ENCODE peak calls at places on chromosomes 16 and 17, in six cellular contexts. X is adrenal gland; L is Peyer's patch; A is CD4-positive, CD25-positive, alpha-beta regulatory T cell; O is ascending aorta; T is OCI-LY7. F is an unnamed sample.

GRCh38 chr17:39508987-39509386 is 47.7 kb downstream of the CDK12 start:
- DNase-seq in A (no peak), X (no peak), L (no peak), O (no peak), T (no peak), F (no peak)

GRCh38 chr17:27525836-27526235 is 69.6 kb downstream of the KSR1 start:
- DNase-seq in L (no peak), A (no peak), O (no peak), T (no peak), X (no peak), F (no peak)

GRCh38 chr17:46950615-46950996 is 27.6 kb downstream of the GOSR2 start:
- DNase-seq in X (no peak), L (no peak), A (no peak), O (no peak), T (no peak), F (no peak)

GRCh38 chr17:48352630-48353029 is 77.4 kb downstream of the SKAP1 start:
- DNase-seq in L (no peak), X (no peak), O (no peak), T (no peak), A (no peak), F (no peak)

GRCh38 chr16:14244344-14245010 is 173.4 kb downstream of the MRTFB start:
- DNase-seq in O (no peak), L (no peak), X (no peak), T (no peak), A (no peak), F (no peak)

GRCh38 chr17:54969658-54970572 is 1.4 kb downstream of the STXBP4 start:
- DNase-seq in A (no peak), L (no peak), O (no peak), T (no peak), X (no peak), F (no peak)

GRCh38 chr16:11556945-11557720 is 29.6 kb downstream of the LITAF start:
- DNase-seq in O (no peak), T (no peak), A (no peak), X (no peak), L (no peak), F (no peak)

GRCh38 chr17:53058031-53058430 is 764.7 kb upstream of the KIF2B start:
- DNase-seq in O (no peak), T (no peak), A (no peak), X (no peak), L (no peak), F (peak; percentile 77)

GRCh38 chr16:89256651-89257254 is 39.2 kb downstream of the ZNF778 start:
- DNase-seq in L (no peak), X (peak; percentile 66), O (no peak), A (peak; percentile 62), T (no peak), F (no peak)

GRCh38 chr16:89332248-89333245 is 115.0 kb downstream of the ZNF778 start:
- DNase-seq in X (no peak), L (no peak), T (peak; percentile 66), A (no peak), O (no peak), F (no peak)

GRCh38 chr16:30741461-30741914 is 6.7 kb upstream of the PHKG2 start:
- DNase-seq in T (no peak), O (no peak), L (no peak), A (no peak), X (peak; percentile 88), F (no peak)

GRCh38 chr16:64910351-64910750 is 211.5 kb downstream of the CDH11 start:
- DNase-seq in A (no peak), T (no peak), X (peak; percentile 33), L (no peak), O (no peak), F (peak; percentile 97)

GRCh38 chr17:78224226-78225087 is 7.0 kb upstream of the TMEM235 start:
- DNase-seq in L (no peak), T (no peak), O (no peak), A (no peak), X (no peak), F (no peak)

GRCh38 chr17:64411999-64412771 is 21.5 kb upstream of the PECAM1 start:
- DNase-seq in A (no peak), L (peak; percentile 75), X (peak; percentile 56), O (no peak), T (peak; percentile 92), F (no peak)

GRCh38 chr16:73713301-73713700 is 583.3 kb upstream of the PSMD7 start:
- DNase-seq in A (no peak), X (no peak), T (no peak), O (no peak), L (no peak), F (no peak)

GRCh38 chr16:85490971-85491771 is 122.0 kb upstream of the GSE1 start:
- DNase-seq in L (peak; percentile 23), A (no peak), X (no peak), T (peak; percentile 70), O (no peak), F (no peak)

GRCh38 chr16:70709457-70709856 is 23.6 kb upstream of the MTSS2 start:
- DNase-seq in A (no peak), X (no peak), O (no peak), T (no peak), L (no peak), F (no peak)

GRCh38 chr17:700504-701094 is 14.0 kb downstream of the VPS53 start:
- DNase-seq in L (no peak), A (no peak), X (no peak), T (peak; percentile 52), O (no peak), F (no peak)

GRCh38 chr16:80663078-80663477 is 122.3 kb downstream of the DYNLRB2 start:
- DNase-seq in T (peak; percentile 27), A (no peak), O (no peak), X (no peak), L (no peak), F (no peak)

GRCh38 chr16:67533024-67533560 is 4.5 kb downstream of the RIPOR1 start:
- DNase-seq in A (no peak), T (no peak), L (no peak), O (no peak), X (no peak), F (no peak)

GRCh38 chr17:1779571-1780074 is 17.8 kb downstream of the SERPINF1 start:
- DNase-seq in L (peak; percentile 33), O (no peak), T (no peak), A (no peak), X (peak; percentile 57), F (peak; percentile 83)

GRCh38 chr16:68450741-68451140 is 2.4 kb upstream of the SMPD3 start:
- DNase-seq in O (no peak), L (no peak), A (no peak), T (no peak), X (no peak), F (no peak)

GRCh38 chr17:68377771-68378201 is 79.5 kb downstream of the WIPI1 start:
- DNase-seq in T (no peak), X (no peak), A (no peak), O (no peak), L (no peak), F (no peak)

GRCh38 chr17:78838574-78839005 is 2.0 kb downstream of the USP36 start:
- DNase-seq in A (no peak), L (no peak), T (no peak), X (no peak), O (no peak), F (no peak)

GRCh38 chr17:77881545-77881944 is 77.0 kb upstream of the TNRC6C start:
- DNase-seq in T (peak; percentile 95), L (peak; percentile 91), X (peak; percentile 74), O (peak; percentile 43), A (peak; percentile 58), F (peak; percentile 94)

GRCh38 chr16:64808474-64808873 is 313.4 kb downstream of the CDH11 start:
- DNase-seq in O (no peak), L (no peak), X (no peak), A (no peak), T (no peak), F (peak; percentile 84)

GRCh38 chr17:3748576-3748975 is 24.9 kb downstream of the HASPIN start:
- DNase-seq in O (no peak), L (no peak), A (no peak), T (no peak), X (no peak), F (no peak)

GRCh38 chr16:88337021-88337420 is 45.7 kb upstream of the ZNF469 start:
- DNase-seq in T (no peak), O (no peak), X (no peak), A (no peak), L (no peak), F (no peak)

GRCh38 chr17:1766382-1767135 is 4.7 kb downstream of the SERPINF1 start:
- DNase-seq in O (no peak), T (no peak), X (no peak), L (no peak), A (no peak), F (no peak)

GRCh38 chr17:65431116-65431515 is 130.3 kb downstream of the AXIN2 start:
- DNase-seq in A (no peak), O (no peak), X (no peak), L (no peak), T (no peak), F (peak; percentile 17)

GRCh38 chr16:65576631-65577030 is 454.8 kb upstream of the CDH11 start:
- DNase-seq in L (no peak), X (no peak), A (no peak), O (no peak), T (peak; percentile 3), F (peak; percentile 49)

GRCh38 chr17:18278867-18279266 is 18.4 kb downstream of the MIEF2 start:
- DNase-seq in X (no peak), L (no peak), A (no peak), O (no peak), T (no peak), F (no peak)

GRCh38 chr16:27579086-27579980 is 29.4 kb downstream of the KATNIP start:
- DNase-seq in L (no peak), A (no peak), X (no peak), O (no peak), T (no peak), F (no peak)

DNA sequence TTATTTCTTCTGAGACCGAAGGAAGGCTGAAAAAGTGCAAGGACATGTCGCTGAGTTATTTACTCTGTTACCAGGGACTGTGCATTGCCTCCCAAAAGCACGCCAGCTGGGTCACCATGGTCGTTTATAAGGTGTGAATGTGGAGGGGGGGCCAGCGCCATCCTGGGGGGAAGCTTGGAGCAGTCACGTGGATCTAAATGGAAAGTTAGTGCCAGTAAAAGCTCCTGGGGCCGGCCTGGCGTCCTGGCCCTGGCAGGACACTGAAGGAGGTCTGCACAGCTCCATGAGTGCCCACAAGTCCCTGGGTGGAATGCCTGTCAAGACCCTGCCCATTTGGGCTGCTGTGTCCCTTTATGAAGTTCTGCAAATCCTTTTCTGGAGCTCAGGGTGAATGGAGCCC is 82.6 kb downstream of the C16orf95 start:
- DNase-seq in A (no peak), O (no peak), T (no peak), L (no peak), X (no peak), F (no peak)
- H3K9me3 ChIP-seq in A (no peaks in the 10 kb centered on the region), O (peaks cover 5% of the 10 kb centered on the region), T (no peaks in the 10 kb centered on the region), L (no peaks in the 10 kb centered on the region), X (no peaks in the 10 kb centered on the region), F (no peaks in the 10 kb centered on the region)

GRCh38 chr16:25633549-25633948 is 58.2 kb upstream of the HS3ST4 start:
- DNase-seq in A (no peak), O (no peak), L (no peak), X (peak; percentile 13), T (no peak), F (no peak)
- H3K9me3 ChIP-seq in A (no peaks in the 10 kb centered on the region), O (no peaks in the 10 kb centered on the region), L (no peaks in the 10 kb centered on the region), X (no peaks in the 10 kb centered on the region), T (no peaks in the 10 kb centered on the region), F (no peaks in the 10 kb centered on the region)

GRCh38 chr16:31745900-31746299 is 127.7 kb upstream of the ZNF267 start:
- DNase-seq in T (no peak), L (no peak), X (no peak), O (no peak), A (no peak), F (no peak)
- H3K9me3 ChIP-seq in T (peaks cover 29% of the 10 kb centered on the region), L (no peaks in the 10 kb centered on the region), X (peaks cover 70% of the 10 kb centered on the region), O (peaks cover 71% of the 10 kb centered on the region), A (peaks cover 84% of the 10 kb centered on the region), F (peaks cover 9% of the 10 kb centered on the region)

GRCh38 chr17:76567634-76568432 is 17.8 kb downstream of the ST6GALNAC2 start:
- DNase-seq in L (peak; percentile 40), O (no peak), T (peak; percentile 54), X (no peak), A (no peak), F (no peak)
- H3K9me3 ChIP-seq in L (no peaks in the 10 kb centered on the region), O (no peaks in the 10 kb centered on the region), T (no peaks in the 10 kb centered on the region), X (no peaks in the 10 kb centered on the region), A (no peaks in the 10 kb centered on the region), F (no peaks in the 10 kb centered on the region)

F was measured in SJCRH30.